ENCODE peak calls at places on chromosome 7, in four cellular contexts. One of them, this sample, is unnamed. For H3K4me1 and H3K27me3, the result is how much of the 10 kb centered on the place peaks cover.

GRCh38 chr7:48087349-48087748 is 1.7 kb upstream of the UPP1 start:
- DNase-seq in fibroblast of lung: peak
- DNase-seq in MM.1S: peak
- DNase-seq in thoracic aorta: no peak
- DNase-seq in this sample: no peak

GRCh38 chr7:128837521-128837921 is 7.3 kb downstream of the FLNC start:
- DNase-seq in MM.1S: no peak
- DNase-seq in thoracic aorta: no peak
- DNase-seq in fibroblast of lung: no peak
- DNase-seq in this sample: no peak

GRCh38 chr7:117005449-117005848 is 52.1 kb downstream of the ST7 start:
- DNase-seq in thoracic aorta: no peak
- DNase-seq in MM.1S: no peak
- DNase-seq in fibroblast of lung: peak
- DNase-seq in this sample: no peak

GRCh38 chr7:78264105-78264504 is 465.5 kb downstream of the PHTF2 start:
- DNase-seq in fibroblast of lung: no peak
- DNase-seq in thoracic aorta: no peak
- DNase-seq in MM.1S: peak
- DNase-seq in this sample: no peak

GRCh38 chr7:69849268-69849667 is 251.0 kb downstream of the AUTS2 start:
- DNase-seq in thoracic aorta: no peak
- DNase-seq in MM.1S: no peak
- DNase-seq in fibroblast of lung: no peak
- DNase-seq in this sample: no peak

GRCh38 chr7:41107938-41108448 is 594.9 kb downstream of the INHBA start:
- DNase-seq in MM.1S: no peak
- DNase-seq in thoracic aorta: no peak
- DNase-seq in fibroblast of lung: peak
- DNase-seq in this sample: no peak

GRCh38 chr7:51316262-51316665 is 345 bp downstream of the COBL start:
- DNase-seq in fibroblast of lung: no peak
- DNase-seq in thoracic aorta: no peak
- DNase-seq in MM.1S: peak
- DNase-seq in this sample: no peak

GRCh38 chr7:151310578-151310977 is 31.0 kb upstream of the NUB1 start:
- DNase-seq in MM.1S: peak
- DNase-seq in fibroblast of lung: no peak
- DNase-seq in thoracic aorta: no peak
- DNase-seq in this sample: no peak

GRCh38 chr7:51587600-51587999 is 271.0 kb upstream of the COBL start:
- DNase-seq in fibroblast of lung: no peak
- DNase-seq in thoracic aorta: no peak
- DNase-seq in MM.1S: no peak
- DNase-seq in this sample: no peak

GRCh38 chr7:94664023-94664422 is 8.1 kb upstream of the SGCE start:
- DNase-seq in thoracic aorta: no peak
- DNase-seq in fibroblast of lung: no peak
- DNase-seq in MM.1S: no peak
- DNase-seq in this sample: no peak

GRCh38 chr7:3043544-3044395 is at the start of gene CARD11:
- DNase-seq in fibroblast of lung: peak
- DNase-seq in MM.1S: peak
- DNase-seq in thoracic aorta: no peak
- DNase-seq in this sample: no peak

GRCh38 chr7:101555269-101555920 is 73.7 kb downstream of the MYL10 start:
- DNase-seq in fibroblast of lung: no peak
- DNase-seq in MM.1S: no peak
- DNase-seq in thoracic aorta: no peak
- DNase-seq in this sample: no peak

GRCh38 chr7:11133436-11133959 is 159.8 kb downstream of the PHF14 start:
- DNase-seq in MM.1S: no peak
- DNase-seq in fibroblast of lung: no peak
- DNase-seq in thoracic aorta: no peak
- DNase-seq in this sample: peak

GRCh38 chr7:42478717-42479116 is 241.7 kb upstream of the GLI3 start:
- DNase-seq in fibroblast of lung: no peak
- DNase-seq in thoracic aorta: no peak
- DNase-seq in MM.1S: no peak
- DNase-seq in this sample: no peak

DNA sequence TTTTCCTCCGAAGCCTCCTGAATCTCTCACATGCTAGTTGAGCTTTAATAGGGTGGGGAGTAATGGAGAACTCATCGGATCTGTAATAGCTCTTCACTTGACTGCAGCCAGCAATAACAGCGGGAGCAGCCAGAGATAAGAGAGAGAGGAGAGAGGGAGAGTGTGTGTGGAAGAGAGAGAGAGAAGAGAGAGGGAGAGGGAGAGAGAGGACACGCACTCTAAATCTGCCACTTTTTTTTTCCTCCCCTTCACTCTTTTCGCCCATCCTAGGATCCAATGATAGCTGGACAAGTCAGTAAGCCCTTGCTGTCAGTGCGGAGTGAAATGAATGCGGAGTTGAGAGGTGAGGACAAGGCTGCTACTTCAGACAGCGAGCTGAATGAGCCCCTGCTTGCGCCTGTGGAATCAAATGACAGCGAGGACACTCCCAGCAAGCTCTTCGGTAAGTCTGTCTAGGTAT is 107.9 kb downstream of the POU6F2 start:
- DNase-seq in MM.1S: no peak
- DNase-seq in fibroblast of lung: no peak
- DNase-seq in thoracic aorta: no peak
- DNase-seq in this sample: no peak
- H3K4me1 ChIP-seq in MM.1S: under half
- H3K4me1 ChIP-seq in fibroblast of lung: under half
- H3K4me1 ChIP-seq in thoracic aorta: under half
- H3K4me1 ChIP-seq in this sample: under half

DNA sequence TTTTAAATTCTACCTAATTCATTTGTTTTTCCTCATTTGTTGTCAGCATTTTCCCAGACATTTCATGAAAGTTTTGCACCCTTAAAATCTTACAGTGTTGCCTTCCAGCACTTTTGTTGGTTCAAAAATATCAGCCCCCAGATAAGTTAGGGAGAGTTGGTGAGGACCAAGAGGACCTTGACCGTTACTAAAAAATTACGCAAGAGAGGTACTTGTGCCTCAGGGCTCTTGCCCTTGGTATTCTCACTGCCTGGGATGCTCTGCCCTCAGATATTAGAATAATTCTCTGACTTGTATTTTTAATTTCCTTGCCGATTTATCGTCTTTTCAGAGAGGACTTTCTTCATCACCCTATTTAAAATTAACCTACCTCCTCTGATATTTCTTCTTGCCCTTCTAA is 3.5 kb upstream of the AKR1B15 start:
- DNase-seq in fibroblast of lung: no peak
- DNase-seq in MM.1S: no peak
- DNase-seq in thoracic aorta: no peak
- DNase-seq in this sample: no peak
- H3K27me3 ChIP-seq in fibroblast of lung: under half
- H3K27me3 ChIP-seq in MM.1S: under half
- H3K27me3 ChIP-seq in thoracic aorta: under half
- H3K27me3 ChIP-seq in this sample: under half

GRCh38 chr7:55087521-55087961 is 68.7 kb downstream of the EGFR start:
- DNase-seq in fibroblast of lung: no peak
- DNase-seq in thoracic aorta: no peak
- DNase-seq in MM.1S: no peak
- DNase-seq in this sample: no peak
- H3K4me1 ChIP-seq in fibroblast of lung: under half
- H3K4me1 ChIP-seq in thoracic aorta: under half
- H3K4me1 ChIP-seq in MM.1S: under half
- H3K4me1 ChIP-seq in this sample: under half

GRCh38 chr7:33091111-33091531 is 18.1 kb downstream of the RP9 start:
- DNase-seq in MM.1S: no peak
- DNase-seq in fibroblast of lung: peak
- DNase-seq in thoracic aorta: no peak
- DNase-seq in this sample: no peak
- H3K27me3 ChIP-seq in MM.1S: under half
- H3K27me3 ChIP-seq in fibroblast of lung: under half
- H3K27me3 ChIP-seq in thoracic aorta: under half
- H3K27me3 ChIP-seq in this sample: under half